ENCODE peak calls at places on chromosome X, in seven cellular contexts. Z, T, P, R, N, J and L are unnamed samples.
A peak's percentile ranks its signal among the peaks of the same experiment; 100 is the strongest.

GRCh38 chrX:66030505-66031317 is 9.2 kb downstream of the VSIG4 start:
- DNase-seq in Z (peak; percentile 4), T (peak; percentile 58), P (no peak), R (peak; percentile 0), N (peak; percentile 16), J (peak; percentile 17), L (peak; percentile 39)

GRCh38 chrX:136061302-136061701 is 76.1 kb downstream of the SLC9A6 start:
- DNase-seq in Z (no peak), T (no peak), P (no peak), R (no peak), N (no peak), J (no peak), L (no peak)

GRCh38 chrX:13906103-13906502 is 89.2 kb upstream of the GPM6B start:
- DNase-seq in Z (no peak), T (no peak), P (no peak), R (no peak), N (no peak), J (no peak), L (no peak)

GRCh38 chrX:41542151-41542935 is 95.2 kb downstream of the NYX start:
- DNase-seq in Z (no peak), T (peak; percentile 75), P (peak; percentile 29), R (no peak), N (no peak), J (no peak), L (no peak)

GRCh38 chrX:66672106-66672505 is 33.2 kb upstream of the EDA2R start:
- DNase-seq in Z (no peak), T (no peak), P (no peak), R (no peak), N (no peak), J (no peak), L (no peak)

GRCh38 chrX:54042609-54043010 is 1.7 kb downstream of the PHF8 start:
- DNase-seq in Z (peak; percentile 25), T (peak; percentile 78), P (peak; percentile 43), R (peak; percentile 29), N (peak; percentile 56), J (peak; percentile 21), L (peak; percentile 59)

GRCh38 chrX:111519215-111519614 is 7.8 kb downstream of the SERTM2 start:
- DNase-seq in Z (no peak), T (peak; percentile 49), P (no peak), R (no peak), N (no peak), J (no peak), L (no peak)

GRCh38 chrX:86981326-86981890 is 536.2 kb upstream of the KLHL4 start:
- DNase-seq in Z (no peak), T (no peak), P (no peak), R (no peak), N (no peak), J (no peak), L (peak; percentile 42)

GRCh38 chrX:69117876-69118526 is 47.3 kb downstream of the PJA1 start:
- DNase-seq in Z (no peak), T (no peak), P (no peak), R (no peak), N (no peak), J (no peak), L (no peak)

GRCh38 chrX:135345328-135345645 is 36.0 kb downstream of the ETDC start:
- DNase-seq in Z (peak; percentile 66), T (no peak), P (peak; percentile 4), R (no peak), N (peak; percentile 48), J (no peak), L (no peak)

GRCh38 chrX:9786839-9787635 is 808 bp downstream of the SHROOM2 start:
- DNase-seq in Z (no peak), T (no peak), P (no peak), R (no peak), N (peak; percentile 30), J (no peak), L (no peak)

GRCh38 chrX:40258909-40259308 is 161.2 kb upstream of the BCOR start:
- DNase-seq in Z (no peak), T (no peak), P (no peak), R (no peak), N (no peak), J (no peak), L (no peak)